ENCODE peak calls at places on chromosomes 13 and 19, in seven cellular contexts. B, R, S, J, K, N and D are unnamed samples.

GRCh38 chr19:11692127-11692790 is 46.5 kb downstream of the ZNF823 start:
- DNase-seq in B (no peak), S (no peak), R (no peak), N (no peak), J (no peak), K (no peak), D (no peak)

GRCh38 chr19:49472936-49473335 is 1.1 kb upstream of the FLT3LG start:
- DNase-seq in J (no peak), K (no peak), N (no peak), B (no peak), S (no peak), R (no peak), D (no peak)

GRCh38 chr13:78621086-78621485 is 17.7 kb upstream of the POU4F1 start:
- DNase-seq in J (no peak), S (no peak), B (no peak), K (no peak), R (no peak), N (no peak), D (no peak)

GRCh38 chr19:5719274-5719960 is 529 bp downstream of the LONP1 start:
- DNase-seq in N (no peak), J (no peak), B (no peak), R (peak; percentile 13), S (no peak), K (no peak), D (no peak)

GRCh38 chr13:70758932-70759331 is 650.7 kb upstream of the KLHL1 start:
- DNase-seq in R (no peak), N (no peak), J (no peak), K (no peak), S (no peak), B (no peak), D (no peak)

GRCh38 chr13:35198821-35199220 is 256.8 kb downstream of the NBEA start:
- DNase-seq in N (no peak), S (no peak), J (no peak), R (no peak), B (no peak), K (peak; percentile 10), D (no peak)

GRCh38 chr19:8240274-8241229 is 31.4 kb downstream of the CERS4 start:
- DNase-seq in B (peak; percentile 11), S (peak; percentile 82), K (peak; percentile 52), N (peak; percentile 89), R (peak; percentile 94), J (peak; percentile 96), D (peak; percentile 77)

GRCh38 chr19:52331757-52332156 is 4.3 kb upstream of the ZNF610 start:
- DNase-seq in B (no peak), N (no peak), J (peak; percentile 17), K (no peak), S (no peak), R (no peak), D (no peak)

GRCh38 chr19:35048911-35049411 is 7.4 kb downstream of the HPN start:
- DNase-seq in S (no peak), N (no peak), J (no peak), B (no peak), R (no peak), K (peak; percentile 66), D (no peak)

GRCh38 chr19:33647146-33647545 is 25.4 kb downstream of the CHST8 start:
- DNase-seq in K (no peak), S (no peak), N (no peak), J (no peak), R (no peak), B (no peak), D (no peak)

GRCh38 chr13:44969858-44970484 is 19.3 kb downstream of the NUFIP1 start:
- DNase-seq in B (no peak), J (peak; percentile 81), K (peak; percentile 53), S (no peak), N (no peak), R (peak; percentile 71), D (peak; percentile 64)

GRCh38 chr13:76009491-76009890 is 373.4 kb downstream of the LMO7 start:
- DNase-seq in B (no peak), J (peak; percentile 21), R (peak; percentile 75), N (no peak), S (no peak), K (no peak), D (no peak)

GRCh38 chr13:106533940-106534843 is 1.3 kb downstream of the EFNB2 start:
- DNase-seq in B (no peak), K (peak; percentile 65), J (peak; percentile 69), N (peak; percentile 70), R (peak; percentile 63), S (peak; percentile 63), D (peak; percentile 39)

GRCh38 chr19:39971380-39971841 is 446 bp downstream of the PSMC4 start:
- DNase-seq in B (no peak), S (no peak), J (no peak), N (no peak), R (no peak), K (no peak), D (peak; percentile 4)

GRCh38 chr19:16894080-16894479 is 5.3 kb downstream of the F2RL3 start:
- DNase-seq in S (no peak), K (no peak), N (no peak), B (no peak), J (no peak), R (no peak), D (no peak)

GRCh38 chr19:46605356-46605821 is 4.3 kb downstream of the CALM3 start:
- DNase-seq in N (no peak), K (no peak), B (no peak), S (no peak), J (no peak), R (no peak), D (no peak)

GRCh38 chr13:112990783-112991182 is 21.8 kb downstream of the MCF2L start:
- DNase-seq in S (peak; percentile 80), B (no peak), R (no peak), N (no peak), J (no peak), K (peak; percentile 98), D (no peak)

GRCh38 chr19:1166872-1167573 is 7.0 kb downstream of the SBNO2 start:
- DNase-seq in K (no peak), S (no peak), B (no peak), R (no peak), N (no peak), J (no peak), D (no peak)

GRCh38 chr19:18644144-18645034 is 7.6 kb downstream of the KLHL26 start:
- DNase-seq in J (no peak), N (no peak), S (no peak), K (no peak), R (no peak), B (no peak), D (no peak)

GRCh38 chr19:8209965-8210659 is 942 bp downstream of the CERS4 start:
- DNase-seq in S (no peak), B (no peak), K (peak; percentile 12), R (no peak), N (peak; percentile 74), J (no peak), D (no peak)

GRCh38 chr13:55632402-55632801 is 1508.3 kb upstream of the PRR20A start:
- DNase-seq in N (no peak), J (no peak), S (no peak), B (no peak), K (no peak), R (no peak), D (no peak)

GRCh38 chr13:21118180-21118579 is 56.8 kb upstream of the LATS2 start:
- DNase-seq in K (no peak), N (no peak), J (no peak), S (no peak), B (no peak), R (no peak), D (no peak)

GRCh38 chr13:112325941-112326645 is 50.1 kb upstream of the SPACA7 start:
- DNase-seq in J (no peak), K (no peak), B (no peak), N (no peak), S (no peak), R (no peak), D (no peak)

GRCh38 chr19:7912144-7912696 is 2.4 kb upstream of the TGFBR3L start:
- DNase-seq in N (no peak), R (no peak), K (no peak), S (no peak), J (no peak), B (no peak), D (no peak)

GRCh38 chr13:113862766-113863510 is 938 bp downstream of the GAS6 start:
- DNase-seq in B (no peak), R (no peak), J (peak; percentile 25), K (peak; percentile 12), S (peak; percentile 76), N (peak; percentile 72), D (peak; percentile 37)

GRCh38 chr13:42740753-42741152 is 40.6 kb upstream of the FAM216B start:
- DNase-seq in N (no peak), J (peak; percentile 39), K (no peak), R (no peak), S (peak; percentile 44), B (no peak), D (no peak)

GRCh38 chr13:71730267-71730666 is 136.7 kb downstream of the DACH1 start:
- DNase-seq in R (no peak), B (no peak), S (no peak), K (no peak), J (no peak), N (no peak), D (no peak)